ENCODE peak calls at places on chromosome 19, in seven cellular contexts. One of them, this sample, is unnamed.

GRCh38 chr19:42433503-42434260 is 6.5 kb upstream of the LIPE start:
- DNase-seq in head of caudate nucleus: peak
- DNase-seq in stimulated activated CD8-positive, alpha-beta memory T cell treated with anti-CD3 and anti-CD28 coated beads, Interleukin-7, amount 100 ng/mL, for 24 hours: no peak
- DNase-seq in iPS-NIHi11: peak
- DNase-seq in left lung: peak
- DNase-seq in BE2C: peak
- DNase-seq in C1 segment of cervical spinal cord: peak
- DNase-seq in this sample: peak

GRCh38 chr19:45424191-45425058 is 708 bp upstream of the ERCC1 start:
- DNase-seq in head of caudate nucleus: no peak
- DNase-seq in stimulated activated CD8-positive, alpha-beta memory T cell treated with anti-CD3 and anti-CD28 coated beads, Interleukin-7, amount 100 ng/mL, for 24 hours: no peak
- DNase-seq in iPS-NIHi11: peak
- DNase-seq in left lung: peak
- DNase-seq in BE2C: peak
- DNase-seq in C1 segment of cervical spinal cord: peak
- DNase-seq in this sample: no peak

GRCh38 chr19:37506387-37507166 is at the start of gene ZNF793:
- DNase-seq in head of caudate nucleus: peak
- DNase-seq in stimulated activated CD8-positive, alpha-beta memory T cell treated with anti-CD3 and anti-CD28 coated beads, Interleukin-7, amount 100 ng/mL, for 24 hours: peak
- DNase-seq in iPS-NIHi11: peak
- DNase-seq in left lung: peak
- DNase-seq in BE2C: peak
- DNase-seq in C1 segment of cervical spinal cord: peak
- DNase-seq in this sample: peak

GRCh38 chr19:38664503-38665211 is 17.2 kb downstream of the ACTN4 start:
- DNase-seq in head of caudate nucleus: no peak
- DNase-seq in stimulated activated CD8-positive, alpha-beta memory T cell treated with anti-CD3 and anti-CD28 coated beads, Interleukin-7, amount 100 ng/mL, for 24 hours: no peak
- DNase-seq in iPS-NIHi11: no peak
- DNase-seq in left lung: no peak
- DNase-seq in BE2C: no peak
- DNase-seq in C1 segment of cervical spinal cord: no peak
- DNase-seq in this sample: no peak

GRCh38 chr19:45439569-45440258 is 16.0 kb upstream of the ERCC1 start:
- DNase-seq in head of caudate nucleus: peak
- DNase-seq in stimulated activated CD8-positive, alpha-beta memory T cell treated with anti-CD3 and anti-CD28 coated beads, Interleukin-7, amount 100 ng/mL, for 24 hours: peak
- DNase-seq in iPS-NIHi11: peak
- DNase-seq in left lung: peak
- DNase-seq in BE2C: peak
- DNase-seq in C1 segment of cervical spinal cord: peak
- DNase-seq in this sample: peak

GRCh38 chr19:30402790-30403189 is 30.6 kb downstream of the ZNF536 start:
- DNase-seq in head of caudate nucleus: peak
- DNase-seq in stimulated activated CD8-positive, alpha-beta memory T cell treated with anti-CD3 and anti-CD28 coated beads, Interleukin-7, amount 100 ng/mL, for 24 hours: no peak
- DNase-seq in iPS-NIHi11: peak
- DNase-seq in left lung: no peak
- DNase-seq in BE2C: no peak
- DNase-seq in C1 segment of cervical spinal cord: no peak
- DNase-seq in this sample: peak

GRCh38 chr19:10552596-10553053 is 8.9 kb downstream of the ATG4D start:
- DNase-seq in head of caudate nucleus: peak
- DNase-seq in stimulated activated CD8-positive, alpha-beta memory T cell treated with anti-CD3 and anti-CD28 coated beads, Interleukin-7, amount 100 ng/mL, for 24 hours: no peak
- DNase-seq in iPS-NIHi11: peak
- DNase-seq in left lung: no peak
- DNase-seq in BE2C: peak
- DNase-seq in C1 segment of cervical spinal cord: no peak
- DNase-seq in this sample: no peak

GRCh38 chr19:2252481-2253105 is 3.5 kb downstream of the AMH start:
- DNase-seq in head of caudate nucleus: no peak
- DNase-seq in stimulated activated CD8-positive, alpha-beta memory T cell treated with anti-CD3 and anti-CD28 coated beads, Interleukin-7, amount 100 ng/mL, for 24 hours: no peak
- DNase-seq in iPS-NIHi11: peak
- DNase-seq in left lung: no peak
- DNase-seq in BE2C: peak
- DNase-seq in C1 segment of cervical spinal cord: no peak
- DNase-seq in this sample: no peak

GRCh38 chr19:17797397-17798201 is 2.7 kb downstream of the B3GNT3 start:
- DNase-seq in head of caudate nucleus: no peak
- DNase-seq in stimulated activated CD8-positive, alpha-beta memory T cell treated with anti-CD3 and anti-CD28 coated beads, Interleukin-7, amount 100 ng/mL, for 24 hours: no peak
- DNase-seq in iPS-NIHi11: no peak
- DNase-seq in left lung: no peak
- DNase-seq in BE2C: peak
- DNase-seq in C1 segment of cervical spinal cord: no peak
- DNase-seq in this sample: no peak

This sample was measured in hippocampal formation.